ENCODE peak calls at places on chromosomes 13 and 19, in six cellular contexts. One of them, this sample, is unnamed.

GRCh38 chr13:46176756-46177155 is 5.2 kb downstream of the LCP1 start:
- DNase-seq in neuronal stem cell: no peak
- DNase-seq in IMR-90: no peak
- DNase-seq in mesendoderm: no peak
- DNase-seq in H1: no peak
- DNase-seq in mesenchymal stem cell: no peak
- DNase-seq in this sample: no peak

GRCh38 chr19:41998246-41999020 is 4.4 kb upstream of the ATP1A3 start:
- DNase-seq in H1: peak; percentile 91
- DNase-seq in mesendoderm: peak; percentile 59
- DNase-seq in mesenchymal stem cell: peak; percentile 29
- DNase-seq in neuronal stem cell: peak; percentile 66
- DNase-seq in IMR-90: peak; percentile 39
- DNase-seq in this sample: peak; percentile 75

GRCh38 chr19:8831832-8832131 is 322 bp downstream of the ZNF558 start:
- DNase-seq in mesenchymal stem cell: no peak
- DNase-seq in neuronal stem cell: no peak
- DNase-seq in mesendoderm: peak; percentile 44
- DNase-seq in H1: peak; percentile 42
- DNase-seq in IMR-90: no peak
- DNase-seq in this sample: no peak

GRCh38 chr13:71879129-71879535 is 12.1 kb upstream of the DACH1 start:
- DNase-seq in IMR-90: peak; percentile 27
- DNase-seq in mesenchymal stem cell: peak; percentile 73
- DNase-seq in mesendoderm: peak; percentile 71
- DNase-seq in neuronal stem cell: peak; percentile 50
- DNase-seq in H1: no peak
- DNase-seq in this sample: peak; percentile 36

GRCh38 chr13:24491853-24492252 is 20.7 kb downstream of the PARP4 start:
- DNase-seq in mesenchymal stem cell: no peak
- DNase-seq in IMR-90: no peak
- DNase-seq in H1: no peak
- DNase-seq in mesendoderm: no peak
- DNase-seq in neuronal stem cell: no peak
- DNase-seq in this sample: no peak

GRCh38 chr19:2097330-2098327 is 914 bp downstream of the IZUMO4 start:
- DNase-seq in H1: peak; percentile 57
- DNase-seq in mesendoderm: no peak
- DNase-seq in neuronal stem cell: no peak
- DNase-seq in IMR-90: no peak
- DNase-seq in mesenchymal stem cell: no peak
- DNase-seq in this sample: no peak

GRCh38 chr19:18608805-18609716 is 2.5 kb upstream of the CRLF1 start:
- DNase-seq in mesendoderm: no peak
- DNase-seq in neuronal stem cell: no peak
- DNase-seq in IMR-90: no peak
- DNase-seq in mesenchymal stem cell: no peak
- DNase-seq in H1: no peak
- DNase-seq in this sample: no peak

GRCh38 chr13:44573071-44573470 is 3.1 kb downstream of the TSC22D1 start:
- DNase-seq in neuronal stem cell: no peak
- DNase-seq in mesendoderm: peak; percentile 59
- DNase-seq in mesenchymal stem cell: no peak
- DNase-seq in H1: no peak
- DNase-seq in IMR-90: no peak
- DNase-seq in this sample: peak; percentile 37

GRCh38 chr19:6273701-6274601 is 5.8 kb downstream of the MLLT1 start:
- DNase-seq in IMR-90: peak; percentile 88
- DNase-seq in H1: no peak
- DNase-seq in neuronal stem cell: no peak
- DNase-seq in mesendoderm: no peak
- DNase-seq in mesenchymal stem cell: peak; percentile 97
- DNase-seq in this sample: no peak

GRCh38 chr13:24923305-24923640 is 159.3 kb downstream of the RNF17 start:
- DNase-seq in neuronal stem cell: no peak
- DNase-seq in mesendoderm: no peak
- DNase-seq in H1: no peak
- DNase-seq in mesenchymal stem cell: peak; percentile 88
- DNase-seq in IMR-90: peak; percentile 75
- DNase-seq in this sample: no peak

GRCh38 chr13:50214514-50214913 is 199.3 kb downstream of the KCNRG start:
- DNase-seq in IMR-90: no peak
- DNase-seq in H1: no peak
- DNase-seq in mesenchymal stem cell: peak; percentile 28
- DNase-seq in mesendoderm: no peak
- DNase-seq in neuronal stem cell: no peak
- DNase-seq in this sample: no peak

GRCh38 chr13:85619321-85619720 is 179.9 kb downstream of the SLITRK6 start:
- DNase-seq in mesendoderm: peak; percentile 91
- DNase-seq in mesenchymal stem cell: no peak
- DNase-seq in neuronal stem cell: no peak
- DNase-seq in H1: no peak
- DNase-seq in IMR-90: no peak
- DNase-seq in this sample: no peak

GRCh38 chr13:102710261-102710679 is 15.4 kb upstream of the METTL21C start:
- DNase-seq in H1: no peak
- DNase-seq in IMR-90: peak; percentile 13
- DNase-seq in neuronal stem cell: no peak
- DNase-seq in mesendoderm: no peak
- DNase-seq in mesenchymal stem cell: peak; percentile 7
- DNase-seq in this sample: no peak

GRCh38 chr19:46729696-46730095 is 12.8 kb upstream of the PRKD2 start:
- DNase-seq in neuronal stem cell: no peak
- DNase-seq in IMR-90: no peak
- DNase-seq in mesenchymal stem cell: no peak
- DNase-seq in H1: no peak
- DNase-seq in mesendoderm: no peak
- DNase-seq in this sample: no peak

GRCh38 chr19:46727757-46728156 is 10.8 kb upstream of the PRKD2 start:
- DNase-seq in IMR-90: no peak
- DNase-seq in mesendoderm: no peak
- DNase-seq in mesenchymal stem cell: no peak
- DNase-seq in H1: no peak
- DNase-seq in neuronal stem cell: no peak
- DNase-seq in this sample: no peak

GRCh38 chr19:46727036-46727501 is 10.2 kb upstream of the PRKD2 start:
- DNase-seq in mesendoderm: no peak
- DNase-seq in H1: no peak
- DNase-seq in IMR-90: no peak
- DNase-seq in mesenchymal stem cell: no peak
- DNase-seq in neuronal stem cell: no peak
- DNase-seq in this sample: no peak

GRCh38 chr19:46728693-46729339 is 11.9 kb upstream of the PRKD2 start:
- DNase-seq in neuronal stem cell: peak; percentile 43
- DNase-seq in H1: peak; percentile 90
- DNase-seq in mesenchymal stem cell: peak; percentile 57
- DNase-seq in mesendoderm: peak; percentile 71
- DNase-seq in IMR-90: peak; percentile 44
- DNase-seq in this sample: peak; percentile 77

GRCh38 chr19:46728208-46728607 is 11.3 kb upstream of the PRKD2 start:
- DNase-seq in IMR-90: no peak
- DNase-seq in H1: no peak
- DNase-seq in mesenchymal stem cell: no peak
- DNase-seq in neuronal stem cell: no peak
- DNase-seq in mesendoderm: no peak
- DNase-seq in this sample: no peak
- H3K27me3 ChIP-seq in IMR-90: no peaks in the 10 kb centered on the region
- H3K27me3 ChIP-seq in H1: no peaks in the 10 kb centered on the region
- H3K27me3 ChIP-seq in mesenchymal stem cell: no peaks in the 10 kb centered on the region
- H3K27me3 ChIP-seq in neuronal stem cell: no peaks in the 10 kb centered on the region
- H3K27me3 ChIP-seq in mesendoderm: no peaks in the 10 kb centered on the region
- H3K27me3 ChIP-seq in this sample: no peaks in the 10 kb centered on the region

DNA sequence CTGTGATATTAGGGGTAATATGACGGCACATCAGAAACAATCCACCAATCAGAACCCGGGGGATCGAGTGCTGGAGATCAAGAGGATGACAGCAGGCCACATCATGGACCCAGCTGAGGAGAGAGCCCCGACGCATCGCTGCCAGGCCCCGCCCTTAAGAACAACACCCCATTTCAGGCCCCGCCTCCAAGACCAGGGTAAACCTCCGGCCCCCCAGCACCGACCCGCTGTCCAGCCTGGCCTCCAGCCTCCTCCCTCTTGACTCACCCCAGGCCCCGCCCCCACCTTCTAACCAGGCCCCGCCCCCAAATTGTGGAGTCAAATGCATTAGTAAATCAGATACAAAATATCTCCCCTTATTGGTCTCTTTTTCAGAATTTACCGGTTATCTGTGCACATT is 4.7 kb upstream of the ZNF611 start:
- DNase-seq in IMR-90: no peak
- DNase-seq in neuronal stem cell: no peak
- DNase-seq in H1: no peak
- DNase-seq in mesendoderm: no peak
- DNase-seq in mesenchymal stem cell: no peak
- DNase-seq in this sample: peak; percentile 73
- H3K18ac ChIP-seq in IMR-90: no peak overlapping the region
- H3K18ac ChIP-seq in neuronal stem cell: no peak overlapping the region
- H3K18ac ChIP-seq in H1: no peak overlapping the region
- H3K18ac ChIP-seq in mesendoderm: no peak overlapping the region
- H3K18ac ChIP-seq in mesenchymal stem cell: no peak overlapping the region
- H3K18ac ChIP-seq in this sample: no peak overlapping the region

GRCh38 chr19:49441960-49442350 is 628 bp upstream of the SLC17A7 start:
- DNase-seq in mesendoderm: no peak
- DNase-seq in mesenchymal stem cell: no peak
- DNase-seq in neuronal stem cell: no peak
- DNase-seq in IMR-90: no peak
- DNase-seq in H1: no peak
- DNase-seq in this sample: no peak
- H3K27me3 ChIP-seq in mesendoderm: peaks cover 34% of the 10 kb centered on the region
- H3K27me3 ChIP-seq in mesenchymal stem cell: peaks cover 55% of the 10 kb centered on the region
- H3K27me3 ChIP-seq in neuronal stem cell: peaks cover 54% of the 10 kb centered on the region
- H3K27me3 ChIP-seq in IMR-90: peaks cover 53% of the 10 kb centered on the region
- H3K27me3 ChIP-seq in H1: peaks cover 41% of the 10 kb centered on the region
- H3K27me3 ChIP-seq in this sample: peaks cover 34% of the 10 kb centered on the region

GRCh38 chr13:27969073-27969865 is at the start of gene CDX2:
- DNase-seq in neuronal stem cell: no peak
- DNase-seq in H1: no peak
- DNase-seq in mesenchymal stem cell: peak; percentile 83
- DNase-seq in IMR-90: no peak
- DNase-seq in mesendoderm: peak; percentile 74
- DNase-seq in this sample: peak; percentile 83
- H3K18ac ChIP-seq in neuronal stem cell: peak within 1 kb of the TSS; percentile 96
- H3K18ac ChIP-seq in H1: peak within 1 kb of the TSS; percentile 81
- H3K18ac ChIP-seq in mesenchymal stem cell: peak within 1 kb of the TSS; percentile 68
- H3K18ac ChIP-seq in IMR-90: no peak within 1 kb of the TSS
- H3K18ac ChIP-seq in mesendoderm: no peak within 1 kb of the TSS
- H3K18ac ChIP-seq in this sample: peak within 1 kb of the TSS; percentile 32

GRCh38 chr13:52929826-52930225 is 81.4 kb upstream of the PCDH8 start:
- DNase-seq in H1: no peak
- DNase-seq in mesendoderm: no peak
- DNase-seq in mesenchymal stem cell: no peak
- DNase-seq in IMR-90: no peak
- DNase-seq in neuronal stem cell: no peak
- DNase-seq in this sample: no peak
- H3K27me3 ChIP-seq in H1: no peaks in the 10 kb centered on the region
- H3K27me3 ChIP-seq in mesendoderm: no peaks in the 10 kb centered on the region
- H3K27me3 ChIP-seq in mesenchymal stem cell: no peaks in the 10 kb centered on the region
- H3K27me3 ChIP-seq in IMR-90: no peaks in the 10 kb centered on the region
- H3K27me3 ChIP-seq in neuronal stem cell: no peaks in the 10 kb centered on the region
- H3K27me3 ChIP-seq in this sample: no peaks in the 10 kb centered on the region

GRCh38 chr19:4016903-4017638 is 9.5 kb downstream of the PIAS4 start:
- DNase-seq in neuronal stem cell: no peak
- DNase-seq in mesendoderm: no peak
- DNase-seq in H1: no peak
- DNase-seq in mesenchymal stem cell: no peak
- DNase-seq in IMR-90: no peak
- DNase-seq in this sample: no peak

GRCh38 chr19:4014541-4015491 is 7.3 kb downstream of the PIAS4 start:
- DNase-seq in mesendoderm: peak; percentile 45
- DNase-seq in IMR-90: no peak
- DNase-seq in neuronal stem cell: no peak
- DNase-seq in H1: peak; percentile 87
- DNase-seq in mesenchymal stem cell: no peak
- DNase-seq in this sample: peak; percentile 84

GRCh38 chr19:4015705-4016402 is 8.3 kb downstream of the PIAS4 start:
- DNase-seq in H1: no peak
- DNase-seq in IMR-90: no peak
- DNase-seq in neuronal stem cell: no peak
- DNase-seq in mesenchymal stem cell: peak; percentile 30
- DNase-seq in mesendoderm: no peak
- DNase-seq in this sample: no peak

GRCh38 chr19:4018140-4018613 is 10.6 kb downstream of the PIAS4 start:
- DNase-seq in H1: no peak
- DNase-seq in mesenchymal stem cell: no peak
- DNase-seq in neuronal stem cell: no peak
- DNase-seq in mesendoderm: no peak
- DNase-seq in IMR-90: no peak
- DNase-seq in this sample: no peak

DNA sequence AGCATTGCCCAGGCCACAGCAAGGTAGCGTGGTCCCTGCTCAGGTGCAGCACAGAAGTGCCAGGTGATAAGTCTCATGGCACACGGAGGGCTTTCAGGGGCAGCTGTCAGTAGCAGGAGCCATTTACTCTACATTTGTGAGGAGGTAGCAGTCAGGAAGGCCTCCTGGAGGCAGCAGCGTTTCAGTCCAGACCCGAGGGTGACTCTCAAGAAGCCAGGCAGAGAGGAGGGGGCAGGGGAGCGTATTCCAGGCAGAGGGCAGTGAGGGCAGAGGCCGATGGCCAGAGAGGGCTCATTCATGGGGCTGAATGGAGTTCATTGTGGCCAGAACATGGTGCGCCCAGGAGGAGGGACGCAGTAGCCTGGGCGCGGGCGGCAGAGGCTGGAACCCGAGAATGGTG is 8.9 kb downstream of the PIAS4 start:
- DNase-seq in mesendoderm: no peak
- DNase-seq in H1: no peak
- DNase-seq in neuronal stem cell: no peak
- DNase-seq in mesenchymal stem cell: no peak
- DNase-seq in IMR-90: no peak
- DNase-seq in this sample: no peak
- H3K18ac ChIP-seq in mesendoderm: no peak overlapping the region
- H3K18ac ChIP-seq in H1: no peak overlapping the region
- H3K18ac ChIP-seq in neuronal stem cell: no peak overlapping the region
- H3K18ac ChIP-seq in mesenchymal stem cell: no peak overlapping the region
- H3K18ac ChIP-seq in IMR-90: no peak overlapping the region
- H3K18ac ChIP-seq in this sample: no peak overlapping the region

GRCh38 chr13:111512707-111513106 is 192.3 kb downstream of the TEX29 start:
- DNase-seq in mesenchymal stem cell: no peak
- DNase-seq in mesendoderm: no peak
- DNase-seq in H1: no peak
- DNase-seq in neuronal stem cell: no peak
- DNase-seq in IMR-90: no peak
- DNase-seq in this sample: peak; percentile 14
- H3K27me3 ChIP-seq in mesenchymal stem cell: no peaks in the 10 kb centered on the region
- H3K27me3 ChIP-seq in mesendoderm: no peaks in the 10 kb centered on the region
- H3K27me3 ChIP-seq in H1: no peaks in the 10 kb centered on the region
- H3K27me3 ChIP-seq in neuronal stem cell: no peaks in the 10 kb centered on the region
- H3K27me3 ChIP-seq in IMR-90: no peaks in the 10 kb centered on the region
- H3K27me3 ChIP-seq in this sample: no peaks in the 10 kb centered on the region

This sample was measured in H9.